ENCODE peak calls at places on chromosomes 12 and 14, in seven cellular contexts. One of them, this sample, is unnamed.
A peak's percentile ranks its signal among the peaks of the same experiment; 100 is the strongest.

GRCh38 chr12:69274861-69275260 is 35.5 kb downstream of the CPSF6 start:
- DNase-seq in neural crest cell: no peak
- DNase-seq in midbrain: no peak
- DNase-seq in retina: no peak
- DNase-seq in cardiac muscle cell: no peak
- DNase-seq in AG09319: no peak
- DNase-seq in colonic mucosa: no peak
- DNase-seq in this sample: no peak

GRCh38 chr12:54231236-54231635 is 42.5 kb upstream of the SMUG1 start:
- DNase-seq in neural crest cell: no peak
- DNase-seq in midbrain: no peak
- DNase-seq in retina: no peak
- DNase-seq in cardiac muscle cell: no peak
- DNase-seq in AG09319: no peak
- DNase-seq in colonic mucosa: no peak
- DNase-seq in this sample: no peak

GRCh38 chr12:11967356-11968040 is 103.2 kb upstream of the BCL2L14 start:
- DNase-seq in neural crest cell: no peak
- DNase-seq in midbrain: no peak
- DNase-seq in retina: no peak
- DNase-seq in cardiac muscle cell: no peak
- DNase-seq in AG09319: no peak
- DNase-seq in colonic mucosa: no peak
- DNase-seq in this sample: no peak

GRCh38 chr14:37122288-37122687 is 50.1 kb downstream of the SLC25A21 start:
- DNase-seq in neural crest cell: no peak
- DNase-seq in midbrain: no peak
- DNase-seq in retina: no peak
- DNase-seq in cardiac muscle cell: no peak
- DNase-seq in AG09319: no peak
- DNase-seq in colonic mucosa: no peak
- DNase-seq in this sample: no peak

GRCh38 chr12:56221233-56221756 is 427 bp downstream of the RNF41 start:
- DNase-seq in neural crest cell: peak; percentile 14
- DNase-seq in midbrain: peak; percentile 28
- DNase-seq in retina: peak; percentile 78
- DNase-seq in cardiac muscle cell: peak; percentile 88
- DNase-seq in AG09319: peak; percentile 65
- DNase-seq in colonic mucosa: peak; percentile 53
- DNase-seq in this sample: peak; percentile 63

GRCh38 chr14:51787352-51787751 is 73.1 kb upstream of the GNG2 start:
- DNase-seq in neural crest cell: no peak
- DNase-seq in midbrain: no peak
- DNase-seq in retina: no peak
- DNase-seq in cardiac muscle cell: no peak
- DNase-seq in AG09319: no peak
- DNase-seq in colonic mucosa: no peak
- DNase-seq in this sample: no peak

GRCh38 chr14:32367501-32367900 is 38.4 kb downstream of the AKAP6 start:
- DNase-seq in neural crest cell: no peak
- DNase-seq in midbrain: no peak
- DNase-seq in retina: no peak
- DNase-seq in cardiac muscle cell: no peak
- DNase-seq in AG09319: no peak
- DNase-seq in colonic mucosa: no peak
- DNase-seq in this sample: no peak

GRCh38 chr12:32462908-32463307 is 63.5 kb downstream of the FGD4 start:
- DNase-seq in neural crest cell: no peak
- DNase-seq in midbrain: no peak
- DNase-seq in retina: no peak
- DNase-seq in cardiac muscle cell: no peak
- DNase-seq in AG09319: no peak
- DNase-seq in colonic mucosa: no peak
- DNase-seq in this sample: no peak

GRCh38 chr12:113769322-113769721 is 196.8 kb downstream of the RBM19 start:
- DNase-seq in neural crest cell: no peak
- DNase-seq in midbrain: no peak
- DNase-seq in retina: no peak
- DNase-seq in cardiac muscle cell: no peak
- DNase-seq in AG09319: no peak
- DNase-seq in colonic mucosa: no peak
- DNase-seq in this sample: no peak

GRCh38 chr12:116687888-116688287 is 50.0 kb downstream of the SPRING1 start:
- DNase-seq in neural crest cell: peak; percentile 62
- DNase-seq in midbrain: no peak
- DNase-seq in retina: peak; percentile 60
- DNase-seq in cardiac muscle cell: peak; percentile 22
- DNase-seq in AG09319: no peak
- DNase-seq in colonic mucosa: peak; percentile 29
- DNase-seq in this sample: no peak

GRCh38 chr12:69570000-69570516 is 15.2 kb upstream of the CCT2 start:
- DNase-seq in neural crest cell: no peak
- DNase-seq in midbrain: no peak
- DNase-seq in retina: no peak
- DNase-seq in cardiac muscle cell: no peak
- DNase-seq in AG09319: no peak
- DNase-seq in colonic mucosa: no peak
- DNase-seq in this sample: no peak

GRCh38 chr12:30614031-30614430 is 81.6 kb downstream of the IPO8 start:
- DNase-seq in neural crest cell: no peak
- DNase-seq in midbrain: no peak
- DNase-seq in retina: no peak
- DNase-seq in cardiac muscle cell: no peak
- DNase-seq in AG09319: no peak
- DNase-seq in colonic mucosa: no peak
- DNase-seq in this sample: no peak

GRCh38 chr14:61701946-61702345 is 6.6 kb downstream of the HIF1A start:
- DNase-seq in neural crest cell: no peak
- DNase-seq in midbrain: no peak
- DNase-seq in retina: no peak
- DNase-seq in cardiac muscle cell: no peak
- DNase-seq in AG09319: no peak
- DNase-seq in colonic mucosa: no peak
- DNase-seq in this sample: no peak

This sample was measured in mucosa of descending colon.